ENCODE peak calls at places on chromosomes 16 and 17, in five cellular contexts. C is uterus, K is esophagus squamous epithelium, B is HCT116, D is right lobe of liver. T is an unnamed sample.

GRCh38 chr16:50644730-50645129 is 36.4 kb downstream of the SNX20 start:
- DNase-seq in C (peak; percentile 32), K (no peak), B (peak; percentile 19), D (no peak), T (peak; percentile 41)

GRCh38 chr17:64777413-64778101 is 115.5 kb upstream of the SMURF2 start:
- DNase-seq in C (no peak), K (no peak), B (no peak), D (no peak), T (no peak)

GRCh38 chr16:15970202-15970601 is 20.8 kb downstream of the ABCC1 start:
- DNase-seq in C (no peak), K (no peak), B (no peak), D (no peak), T (no peak)

GRCh38 chr16:15644306-15644961 is 1.5 kb upstream of the MARF1 start:
- DNase-seq in C (no peak), K (no peak), B (peak; percentile 62), D (no peak), T (no peak)

GRCh38 chr16:88318091-88318494 is 64.7 kb upstream of the ZNF469 start:
- DNase-seq in C (no peak), K (no peak), B (no peak), D (no peak), T (no peak)

GRCh38 chr16:11681977-11682654 is 13.9 kb downstream of the SNN start:
- DNase-seq in C (no peak), K (no peak), B (no peak), D (no peak), T (no peak)

GRCh38 chr17:17960500-17961050 is 11.6 kb downstream of the TOM1L2 start:
- DNase-seq in C (no peak), K (no peak), B (no peak), D (no peak), T (no peak)

GRCh38 chr16:84138824-84139627 is 6.0 kb downstream of the HSDL1 start:
- DNase-seq in C (no peak), K (no peak), B (peak; percentile 54), D (no peak), T (no peak)

GRCh38 chr17:73820686-73821448 is 176.6 kb upstream of the SDK2 start:
- DNase-seq in C (no peak), K (no peak), B (no peak), D (no peak), T (no peak)

GRCh38 chr17:7007143-7007542 is 5.3 kb upstream of the RNASEK start:
- DNase-seq in C (no peak), K (no peak), B (no peak), D (no peak), T (no peak)

GRCh38 chr16:84340305-84341040 is 27.9 kb upstream of the ATP2C2 start:
- DNase-seq in C (no peak), K (no peak), B (no peak), D (no peak), T (no peak)

GRCh38 chr17:58054641-58055040 is 28.6 kb upstream of the DYNLL2 start:
- DNase-seq in C (no peak), K (no peak), B (no peak), D (no peak), T (no peak)

GRCh38 chr16:83513006-83513755 is 294.6 kb upstream of the HSBP1 start:
- DNase-seq in C (no peak), K (no peak), B (no peak), D (no peak), T (no peak)

GRCh38 chr16:75745242-75745641 is 19.0 kb upstream of the CPHXL start:
- DNase-seq in C (no peak), K (no peak), B (no peak), D (no peak), T (no peak)

GRCh38 chr16:3101841-3102470 is 2.9 kb upstream of the ZSCAN10 start:
- DNase-seq in C (no peak), K (no peak), B (no peak), D (no peak), T (no peak)

GRCh38 chr16:85601730-85602401 is 11.3 kb upstream of the GSE1 start:
- DNase-seq in C (no peak), K (no peak), B (no peak), D (no peak), T (no peak)

GRCh38 chr17:75832652-75833400 is 11.4 kb downstream of the UNC13D start:
- DNase-seq in C (no peak), K (no peak), B (no peak), D (no peak), T (no peak)

GRCh38 chr17:8656693-8657092 is 26.2 kb upstream of the MYH10 start:
- DNase-seq in C (no peak), K (no peak), B (no peak), D (no peak), T (no peak)

GRCh38 chr17:77140878-77141767 is at the start of gene SEC14L1:
- DNase-seq in C (no peak), K (no peak), B (no peak), D (peak; percentile 67), T (peak; percentile 65)

GRCh38 chr16:1349351-1349750 is 2.3 kb downstream of the TSR3 start:
- DNase-seq in C (no peak), K (no peak), B (no peak), D (no peak), T (no peak)

GRCh38 chr17:40472733-40473452 is 28.5 kb downstream of the TNS4 start:
- DNase-seq in C (no peak), K (no peak), B (no peak), D (no peak), T (no peak)

GRCh38 chr17:29569245-29569950 is 897 bp downstream of the TP53I13 start:
- DNase-seq in C (no peak), K (no peak), B (no peak), D (no peak), T (no peak)

GRCh38 chr16:79510879-79511278 is 89.7 kb downstream of the MAF start:
- DNase-seq in C (no peak), K (no peak), B (no peak), D (no peak), T (no peak)

GRCh38 chr17:21001111-21001812 is 41.5 kb downstream of the USP22 start:
- DNase-seq in C (no peak), K (no peak), B (no peak), D (no peak), T (no peak)

GRCh38 chr16:87860553-87861299 is 8.6 kb downstream of the SLC7A5 start:
- DNase-seq in C (no peak), K (no peak), B (no peak), D (no peak), T (peak; percentile 53)

GRCh38 chr16:72969146-72969545 is 78.8 kb downstream of the ZFHX3 start:
- DNase-seq in C (no peak), K (no peak), B (no peak), D (no peak), T (no peak)

GRCh38 chr17:75404223-75404738 is 1.2 kb downstream of the GRB2 start:
- DNase-seq in C (peak; percentile 55), K (no peak), B (peak; percentile 69), D (peak; percentile 54), T (peak; percentile 69)

GRCh38 chr16:4376126-4376819 is 4.6 kb downstream of the VASN start:
- DNase-seq in C (peak; percentile 92), K (no peak), B (no peak), D (peak; percentile 92), T (peak; percentile 95)
- TF ChIP-seq POLR2A in C (peak; percentile 35), K (no peak), B (no peak), D (no peak), T (no peak)

DNA sequence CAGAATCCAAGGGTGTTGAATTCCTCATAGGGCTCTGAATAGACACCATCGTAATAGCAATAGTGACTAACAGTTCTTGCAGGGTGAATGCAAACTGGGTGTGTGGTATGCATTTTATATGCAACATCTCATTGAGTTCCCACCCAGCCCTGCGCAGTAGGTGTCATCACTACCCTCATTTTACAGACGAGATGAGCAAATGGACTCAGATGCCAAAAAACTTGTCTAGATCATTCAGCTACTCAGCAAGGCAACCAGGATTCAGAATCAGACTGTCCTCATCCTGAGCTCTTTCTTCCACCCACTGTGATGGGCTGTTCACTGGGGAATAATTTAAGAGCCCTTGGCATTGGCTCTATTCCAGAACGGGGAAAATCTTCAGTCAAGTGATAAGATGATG is 354.7 kb upstream of the CDH11 start:
- DNase-seq in C (no peak), K (no peak), B (no peak), D (no peak), T (no peak)
- H3K27ac ChIP-seq in C (no peak overlapping the region), K (no peak overlapping the region), B (no peak overlapping the region), D (no peak overlapping the region), T (no peak overlapping the region)

GRCh38 chr17:50184611-50185398 is 16.6 kb downstream of the COL1A1 start:
- DNase-seq in C (peak; percentile 78), K (no peak), B (no peak), D (no peak), T (peak; percentile 77)
- H3K36me3 ChIP-seq in C (no peaks in the 10 kb centered on the region), K (peaks cover 44% of the 10 kb centered on the region), B (no peaks in the 10 kb centered on the region), D (no peaks in the 10 kb centered on the region), T (no peaks in the 10 kb centered on the region)

DNA sequence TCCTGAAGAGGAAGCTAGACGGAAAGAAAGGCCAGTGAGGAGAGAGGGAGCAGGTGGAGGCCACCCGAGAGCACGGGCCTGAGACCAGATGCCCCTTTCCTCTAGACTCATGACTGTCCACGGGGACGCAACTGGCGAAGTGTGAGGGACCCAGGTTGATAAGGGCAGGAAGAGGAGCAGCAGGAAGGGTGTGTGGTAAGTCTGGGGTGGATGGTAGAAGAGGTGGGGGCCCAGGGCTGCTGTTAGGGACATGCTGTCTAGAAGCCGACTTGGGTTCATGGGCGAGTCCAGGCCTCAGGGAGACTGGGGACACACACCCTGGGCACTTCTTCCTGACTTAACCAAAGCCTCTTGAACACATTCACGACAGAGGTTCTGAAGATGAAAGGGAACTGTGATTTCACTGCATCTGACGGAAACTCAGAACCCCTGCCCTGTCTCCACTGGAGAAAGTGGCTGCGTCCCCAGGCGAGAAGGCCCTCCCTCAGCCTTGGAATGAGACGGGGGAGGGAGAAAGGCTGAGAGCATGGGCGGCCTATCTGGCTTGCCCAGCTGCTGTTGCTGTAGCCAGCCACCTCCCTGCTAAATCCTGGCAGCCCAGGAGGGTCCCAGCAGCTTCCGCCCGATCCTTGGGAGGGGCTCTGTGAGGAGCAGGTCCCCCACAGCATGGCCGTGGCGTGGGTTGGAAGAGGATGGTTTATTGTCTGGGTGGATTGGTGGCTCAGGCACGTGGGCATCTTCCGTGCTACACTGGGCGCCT is 6.0 kb downstream of the HIC1 start:
- DNase-seq in C (peak; percentile 66), K (no peak), B (no peak), D (no peak), T (peak; percentile 74)
- TF ChIP-seq POLR2A in C (no peak), K (no peak), B (no peak), D (no peak), T (no peak)

GRCh38 chr17:54967621-54968258 is 714 bp downstream of the COX11 start:
- DNase-seq in C (no peak), K (no peak), B (peak; percentile 31), D (peak; percentile 24), T (no peak)
- H3K27ac ChIP-seq in C (peak overlapping the region; percentile 84), K (peak overlapping the region; percentile 87), B (peak overlapping the region; percentile 73), D (no peak overlapping the region), T (no peak overlapping the region)

T was measured in ovary.